ENCODE peak calls at places on chromosomes 6 and 20, in five cellular contexts. F, B, V, W and M are unnamed samples.

GRCh38 chr6:84422380-84422968 is 195.0 kb upstream of the CEP162 start:
- DNase-seq in F (peak; percentile 41), V (peak; percentile 12), B (no peak), W (peak; percentile 75), M (peak; percentile 64)

GRCh38 chr6:63571382-63571882 is 848 bp upstream of the LOC128125822 start:
- DNase-seq in F (no peak), V (no peak), W (no peak), B (no peak), M (no peak)

GRCh38 chr6:107539409-107539808 is 49.5 kb downstream of the SOBP start:
- DNase-seq in W (peak; percentile 9), B (no peak), F (no peak), V (peak; percentile 44), M (peak; percentile 20)

GRCh38 chr6:34154668-34155447 is 9.0 kb upstream of the GRM4 start:
- DNase-seq in F (peak; percentile 26), B (no peak), V (peak; percentile 98), W (peak; percentile 75), M (peak; percentile 22)

GRCh38 chr6:157020398-157021266 is 243.5 kb downstream of the ARID1B start:
- DNase-seq in W (peak; percentile 78), V (peak; percentile 80), F (peak; percentile 67), B (no peak), M (peak; percentile 57)

GRCh38 chr20:12414446-12415274 is 497.0 kb downstream of the BTBD3 start:
- DNase-seq in V (peak; percentile 20), B (no peak), W (no peak), F (no peak), M (no peak)

GRCh38 chr6:36759177-36759757 is 61.6 kb downstream of the RAB44 start:
- DNase-seq in B (no peak), V (peak; percentile 94), W (peak; percentile 88), F (peak; percentile 68), M (peak; percentile 69)

GRCh38 chr6:37709932-37710565 is 12.4 kb upstream of the MDGA1 start:
- DNase-seq in V (no peak), W (no peak), B (no peak), F (no peak), M (no peak)

GRCh38 chr20:17391108-17391771 is 139.9 kb downstream of the BFSP1 start:
- DNase-seq in F (no peak), B (no peak), W (no peak), V (no peak), M (no peak)

GRCh38 chr6:91097316-91097878 is 510.5 kb upstream of the MAP3K7 start:
- DNase-seq in F (no peak), V (no peak), B (no peak), W (no peak), M (no peak)

GRCh38 chr6:31352497-31353368 is 4.2 kb downstream of the HLA-B start:
- DNase-seq in V (no peak), W (no peak), B (no peak), F (no peak), M (no peak)

GRCh38 chr6:18022398-18023231 is 35.2 kb upstream of the KIF13A start:
- DNase-seq in B (no peak), F (peak; percentile 57), V (no peak), W (no peak), M (peak; percentile 31)

GRCh38 chr6:31528821-31529328 is at the start of gene MCCD1:
- DNase-seq in B (no peak), W (no peak), F (no peak), V (no peak), M (no peak)

GRCh38 chr6:52399511-52400315 is 20.4 kb upstream of the EFHC1 start:
- DNase-seq in V (peak; percentile 70), B (no peak), W (peak; percentile 69), F (peak; percentile 70), M (peak; percentile 58)

GRCh38 chr20:35886537-35886936 is 67.8 kb downstream of the SCAND1 start:
- DNase-seq in B (no peak), F (no peak), W (no peak), V (peak; percentile 76), M (no peak)

GRCh38 chr6:29632789-29633531 is at the start of gene GABBR1:
- DNase-seq in B (no peak), W (peak; percentile 94), V (peak; percentile 99), F (peak; percentile 79), M (peak; percentile 86)

GRCh38 chr6:145733770-145734169 is 1.6 kb downstream of the EPM2A start:
- DNase-seq in F (peak; percentile 2), V (no peak), B (no peak), W (peak; percentile 59), M (no peak)

GRCh38 chr6:170030284-170031095 is 260.4 kb downstream of the DLL1 start:
- DNase-seq in B (no peak), F (no peak), V (peak; percentile 46), W (no peak), M (no peak)

GRCh38 chr6:26351544-26351953 is 13.4 kb upstream of the BTN3A2 start:
- DNase-seq in W (peak; percentile 88), V (no peak), B (no peak), F (peak; percentile 99), M (peak; percentile 70)

GRCh38 chr6:15841937-15842698 is 179.3 kb upstream of the DTNBP1 start:
- DNase-seq in W (no peak), B (no peak), F (no peak), V (no peak), M (no peak)

GRCh38 chr6:109102762-109103161 is 7.5 kb downstream of the CEP57L1 start:
- DNase-seq in B (no peak), F (no peak), W (peak; percentile 67), V (peak; percentile 30), M (no peak)

GRCh38 chr6:109104512-109104911 is 9.2 kb downstream of the CEP57L1 start:
- DNase-seq in B (no peak), F (no peak), V (no peak), W (no peak), M (no peak)

GRCh38 chr6:109105681-109106080 is 10.4 kb downstream of the CEP57L1 start:
- DNase-seq in B (no peak), F (no peak), W (no peak), V (no peak), M (no peak)

GRCh38 chr6:109103942-109104341 is 8.6 kb downstream of the CEP57L1 start:
- DNase-seq in F (no peak), B (no peak), V (no peak), W (no peak), M (no peak)
- TF ChIP-seq RCOR1 in F (no peak), B (no peak), V (no peak), W (no peak), M (no peak)

GRCh38 chr20:58308290-58308679 is 1.2 kb upstream of the RAB22A start:
- DNase-seq in B (no peak), V (no peak), F (no peak), W (no peak), M (no peak)

GRCh38 chr20:58307270-58307669 is 2.2 kb upstream of the RAB22A start:
- DNase-seq in B (no peak), V (no peak), F (no peak), W (no peak), M (no peak)

GRCh38 chr20:58308680-58309527 is 611 bp upstream of the RAB22A start:
- DNase-seq in W (peak; percentile 49), V (peak; percentile 92), B (no peak), F (peak; percentile 46), M (peak; percentile 53)

GRCh38 chr20:58303547-58303946 is 6.0 kb upstream of the RAB22A start:
- DNase-seq in V (no peak), W (no peak), F (no peak), B (no peak), M (no peak)

DNA sequence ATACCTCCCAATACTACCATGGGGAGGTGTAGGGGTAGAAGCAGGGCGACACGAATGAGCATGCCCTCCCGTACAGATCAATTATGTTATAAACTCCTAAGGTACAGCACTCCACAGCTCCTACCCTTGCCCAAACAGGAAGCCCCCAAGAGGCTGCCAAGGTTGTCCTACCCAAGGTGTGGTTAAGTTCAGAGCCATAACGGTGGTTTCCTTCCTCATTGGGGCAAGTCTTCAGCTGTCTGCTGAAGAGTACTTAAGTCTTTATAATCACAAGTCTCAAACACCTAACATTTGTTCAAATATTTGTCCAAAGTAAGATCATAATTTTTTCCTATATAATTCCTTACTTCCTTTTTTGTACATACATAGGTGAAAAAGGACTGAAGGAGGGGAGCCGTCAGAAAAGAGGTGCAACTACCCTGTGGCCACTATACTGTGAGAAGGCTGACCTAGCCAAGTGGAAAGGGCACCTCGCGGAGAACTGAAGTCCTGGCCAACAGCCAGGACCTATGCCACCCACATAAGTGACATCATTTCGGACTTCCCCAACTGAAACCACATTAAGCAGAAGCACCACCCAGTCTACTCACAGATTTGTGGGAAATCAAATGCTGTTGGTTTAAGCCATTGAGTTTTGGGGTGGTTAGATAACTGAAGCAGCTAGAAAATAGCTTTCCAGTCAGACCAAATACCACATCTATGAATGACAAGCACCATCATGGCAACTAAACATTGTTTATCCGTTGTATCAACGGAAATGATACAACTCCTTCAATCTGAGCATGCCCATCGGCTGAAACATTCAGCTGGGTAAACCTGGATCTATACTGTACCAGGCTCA is 2.9 kb upstream of the RAB22A start:
- DNase-seq in V (no peak), F (peak; percentile 76), B (peak; percentile 85), W (peak; percentile 8), M (peak; percentile 30)
- TF ChIP-seq RCOR1 in V (no peak), F (no peak), B (no peak), W (no peak), M (no peak)

GRCh38 chr6:112651239-112651638 is 304.1 kb downstream of the RFPL4B start:
- DNase-seq in F (no peak), V (no peak), W (peak; percentile 59), B (no peak), M (no peak)

GRCh38 chr6:112649853-112650252 is 302.7 kb downstream of the RFPL4B start:
- DNase-seq in V (no peak), F (no peak), W (no peak), B (no peak), M (no peak)
- TF ChIP-seq RCOR1 in V (no peak), F (no peak), W (no peak), B (no peak), M (no peak)

DNA sequence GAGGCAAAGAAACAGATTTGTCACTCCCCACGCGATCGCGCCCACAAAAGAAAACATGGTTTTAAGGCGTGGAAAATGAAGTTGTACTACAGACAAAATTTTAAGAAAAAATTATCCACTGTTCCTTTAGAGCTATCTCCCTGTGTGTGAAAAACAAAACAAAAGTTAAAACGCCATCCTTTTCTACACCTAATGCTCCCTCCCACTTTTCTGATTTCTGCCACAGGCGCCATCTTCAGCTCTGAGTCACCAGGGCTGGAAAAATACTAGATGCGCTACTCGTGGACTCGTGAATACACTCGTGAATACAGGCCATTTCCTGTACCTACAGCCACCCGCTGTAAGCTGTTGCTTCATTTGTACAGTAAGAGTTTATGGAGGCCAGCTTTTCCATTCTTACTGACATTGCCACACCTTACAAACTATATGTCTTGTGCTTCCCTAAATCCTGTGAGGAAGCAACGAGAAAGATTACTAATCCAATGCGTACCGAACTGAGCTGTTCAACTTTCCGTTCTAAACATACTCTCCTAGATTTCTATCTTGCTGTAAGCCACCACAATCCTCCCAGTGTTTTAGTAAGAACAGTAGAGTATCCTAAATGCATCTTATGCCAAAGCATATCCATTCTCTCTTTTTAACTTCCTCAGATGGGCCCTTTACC is 770 bp upstream of the AHI1 start:
- DNase-seq in W (peak; percentile 89), F (peak; percentile 94), B (no peak), V (peak; percentile 54), M (peak; percentile 83)
- TF ChIP-seq RCOR1 in W (peak; percentile 11), F (no peak), B (no peak), V (no peak), M (no peak)